ENCODE peak calls at places on chromosomes 11 and 22, in six cellular contexts. M, L, D, E, Q and F are unnamed samples.

GRCh38 chr11:131691558-131692041 is 321.2 kb downstream of the NTM start:
- DNase-seq in M (no peak), L (no peak), D (peak; percentile 31), E (peak; percentile 58), Q (no peak), F (no peak)

GRCh38 chr11:100687630-100688395 is 725 bp downstream of the ARHGAP42 start:
- DNase-seq in M (peak; percentile 53), L (no peak), D (peak; percentile 71), E (peak; percentile 48), Q (peak; percentile 55), F (peak; percentile 37)

GRCh38 chr11:76307978-76308747 is 72.8 kb downstream of the THAP12 start:
- DNase-seq in M (no peak), L (no peak), D (no peak), E (no peak), Q (no peak), F (no peak)

GRCh38 chr11:17596310-17596669 is 49.2 kb downstream of the OTOG start:
- DNase-seq in M (no peak), L (no peak), D (no peak), E (no peak), Q (no peak), F (no peak)

GRCh38 chr11:124612045-124612444 is 817 bp downstream of the PANX3 start:
- DNase-seq in M (no peak), L (no peak), D (no peak), E (no peak), Q (no peak), F (no peak)

GRCh38 chr22:26461188-26461810 is 22.3 kb downstream of the HPS4 start:
- DNase-seq in M (peak; percentile 53), L (no peak), D (peak; percentile 55), E (peak; percentile 30), Q (peak; percentile 24), F (no peak)

GRCh38 chr11:61065955-61066638 is 36.2 kb upstream of the CD5 start:
- DNase-seq in M (no peak), L (no peak), D (no peak), E (no peak), Q (no peak), F (no peak)

GRCh38 chr22:49137216-49137840 is 690.3 kb downstream of the BRD1 start:
- DNase-seq in M (no peak), L (no peak), D (no peak), E (no peak), Q (no peak), F (no peak)

GRCh38 chr22:46058591-46059519 is 81.9 kb upstream of the WNT7B start:
- DNase-seq in M (no peak), L (no peak), D (no peak), E (no peak), Q (no peak), F (no peak)

GRCh38 chr22:44685384-44686056 is 16.5 kb upstream of the PRR5 start:
- DNase-seq in M (no peak), L (peak; percentile 71), D (peak; percentile 79), E (no peak), Q (no peak), F (peak; percentile 56)

GRCh38 chr22:29470159-29470855 is 9.7 kb upstream of the NEFH start:
- DNase-seq in M (peak; percentile 81), L (no peak), D (peak; percentile 78), E (peak; percentile 64), Q (peak; percentile 26), F (peak; percentile 69)

GRCh38 chr22:27090595-27090994 is 433.2 kb downstream of the MIAT start:
- DNase-seq in M (no peak), L (no peak), D (no peak), E (no peak), Q (no peak), F (no peak)

GRCh38 chr11:116600930-116601329 is 171.9 kb downstream of the BUD13 start:
- DNase-seq in M (no peak), L (no peak), D (no peak), E (no peak), Q (no peak), F (no peak)

GRCh38 chr11:135075740-135076139 is 663.7 kb upstream of the B3GAT1 start:
- DNase-seq in M (peak; percentile 81), L (no peak), D (peak; percentile 60), E (no peak), Q (peak; percentile 78), F (no peak)

GRCh38 chr22:20661473-20661872 is 112.4 kb upstream of the SERPIND1 start:
- DNase-seq in M (no peak), L (no peak), D (no peak), E (no peak), Q (no peak), F (no peak)

GRCh38 chr11:15278129-15278528 is 163.4 kb downstream of the INSC start:
- DNase-seq in M (no peak), L (no peak), D (no peak), E (no peak), Q (no peak), F (no peak)

GRCh38 chr11:105429421-105429965 is 180.4 kb upstream of the GRIA4 start:
- DNase-seq in M (no peak), L (no peak), D (no peak), E (no peak), Q (no peak), F (no peak)

GRCh38 chr11:824292-824880 is 3.3 kb upstream of the CRACR2B start:
- DNase-seq in M (no peak), L (no peak), D (no peak), E (no peak), Q (no peak), F (no peak)

GRCh38 chr11:69087811-69088210 is 39.1 kb downstream of the TPCN2 start:
- DNase-seq in M (no peak), L (no peak), D (no peak), E (no peak), Q (no peak), F (no peak)

GRCh38 chr11:69088676-69089146 is 40.0 kb downstream of the TPCN2 start:
- DNase-seq in M (peak; percentile 70), L (peak; percentile 28), D (peak; percentile 87), E (peak; percentile 98), Q (peak; percentile 75), F (peak; percentile 93)

GRCh38 chr11:69086741-69087524 is 38.2 kb downstream of the TPCN2 start:
- DNase-seq in M (no peak), L (no peak), D (no peak), E (no peak), Q (no peak), F (no peak)

GRCh38 chr11:69091638-69092165 is 43.0 kb downstream of the TPCN2 start:
- DNase-seq in M (no peak), L (no peak), D (no peak), E (no peak), Q (no peak), F (no peak)

GRCh38 chr11:69089258-69089657 is 40.5 kb downstream of the TPCN2 start:
- DNase-seq in M (no peak), L (no peak), D (peak; percentile 28), E (no peak), Q (no peak), F (no peak)
- TF ChIP-seq POLR2AphosphoS5 in M (no peak), L (no peak), D (no peak), E (no peak), Q (no peak), F (no peak)

DNA sequence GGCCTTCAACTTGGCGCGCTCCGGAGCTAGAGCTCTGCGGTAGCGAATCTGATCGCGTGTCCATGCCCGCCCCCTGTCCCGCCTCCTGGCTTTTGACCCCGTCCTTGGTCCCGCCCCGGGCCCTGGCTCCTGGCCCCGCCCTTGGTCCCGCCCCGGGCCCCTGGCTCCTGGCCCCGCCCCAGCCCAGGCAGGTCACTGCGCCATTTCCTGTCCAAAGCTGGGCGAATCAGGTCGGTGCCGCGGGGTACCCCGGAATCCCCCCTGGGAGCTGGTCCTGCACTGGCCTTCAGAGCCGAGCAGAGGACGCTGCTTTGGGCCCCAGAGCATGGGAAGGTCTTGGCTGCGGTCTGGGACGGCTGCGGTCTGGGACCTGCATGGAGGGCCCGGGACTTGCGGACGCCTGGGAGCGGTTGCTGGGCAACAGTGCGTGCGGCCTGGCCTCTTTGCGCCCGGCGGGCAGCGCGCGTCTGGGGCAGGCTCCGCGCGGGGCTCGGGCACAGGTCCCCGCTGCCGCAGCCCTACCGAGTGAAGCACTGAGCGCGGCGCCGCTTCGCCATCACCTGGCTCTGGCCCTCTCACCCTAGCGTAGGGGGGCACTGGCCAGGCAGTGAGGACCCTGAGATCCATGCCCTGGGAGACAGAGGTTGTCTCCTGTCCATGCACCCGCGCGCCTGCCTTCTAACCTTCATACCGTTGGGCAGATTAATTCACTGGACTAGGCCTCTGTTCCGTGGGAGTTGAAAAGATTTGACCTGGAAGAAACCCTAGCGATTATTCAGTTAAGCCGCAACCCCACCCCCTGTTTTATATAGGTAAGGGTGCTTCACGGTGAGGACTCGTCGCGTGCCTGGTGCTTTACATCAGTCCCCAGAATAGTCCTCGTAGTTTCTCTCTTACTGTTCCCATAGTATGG is at the start of gene TTC12:
- DNase-seq in M (peak; percentile 73), L (peak; percentile 64), D (peak; percentile 94), E (peak; percentile 81), Q (peak; percentile 88), F (peak; percentile 81)
- TF ChIP-seq POLR2A in M (no peak), L (peak; percentile 95), D (peak; percentile 72), E (peak; percentile 73), Q (peak; percentile 73), F (peak; percentile 82)

GRCh38 chr22:40204331-40205116 is 26.8 kb downstream of the TNRC6B start:
- DNase-seq in M (no peak), L (no peak), D (no peak), E (no peak), Q (peak; percentile 59), F (no peak)
- TF ChIP-seq TAF1 in M (no peak), L (no peak), D (no peak), E (no peak), Q (no peak), F (no peak)

DNA sequence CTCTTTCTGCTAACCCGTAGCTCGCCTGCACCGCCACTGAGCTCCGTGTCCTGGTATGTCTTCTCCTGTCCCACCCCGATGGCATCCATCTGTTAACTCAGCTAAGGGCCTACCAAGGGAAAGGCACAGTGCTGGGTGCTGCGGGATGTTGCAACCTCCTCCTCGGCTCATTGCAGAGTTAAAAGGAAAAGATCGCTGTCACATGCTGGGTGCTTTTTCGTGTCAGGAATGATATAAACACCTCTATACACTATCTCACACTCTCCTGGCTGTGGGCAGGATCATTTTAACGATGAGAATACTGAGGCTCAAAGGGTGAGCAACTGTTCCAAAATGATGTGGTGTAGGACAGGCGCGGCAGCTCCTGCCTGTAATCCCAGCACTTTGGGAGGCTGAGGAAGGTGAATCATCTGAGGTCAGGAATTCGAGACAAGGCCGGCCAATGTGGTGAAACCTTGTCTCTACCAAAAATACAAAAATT is 10.1 kb downstream of the TXN2 start:
- DNase-seq in M (no peak), L (no peak), D (no peak), E (no peak), Q (no peak), F (no peak)
- TF ChIP-seq POLR2AphosphoS5 in M (no peak), L (no peak), D (no peak), E (no peak), Q (no peak), F (no peak)

GRCh38 chr22:41410311-41410751 is 28.6 kb downstream of the TEF start:
- DNase-seq in M (no peak), L (no peak), D (no peak), E (no peak), Q (no peak), F (no peak)
- TF ChIP-seq POLR2A in M (no peak), L (no peak), D (no peak), E (no peak), Q (no peak), F (no peak)

GRCh38 chr11:94737171-94737611 is 31.0 kb upstream of the AMOTL1 start:
- DNase-seq in M (no peak), L (no peak), D (no peak), E (no peak), Q (peak; percentile 11), F (no peak)
- TF ChIP-seq TAF1 in M (no peak), L (no peak), D (no peak), E (no peak), Q (no peak), F (no peak)